ENCODE peak calls at places on chromosome 9, in ten cellular contexts. One of them, this sample, is unnamed.

GRCh38 chr9:131562032-131562959 is 17.0 kb downstream of the PRRT1B start:
- DNase-seq in lower lobe of right lung: no peak
- DNase-seq in cardiac muscle cell: peak
- DNase-seq in left ventricle myocardium inferior: no peak
- DNase-seq in GM13976: no peak
- DNase-seq in HCT116: no peak
- DNase-seq in HL-60: no peak
- DNase-seq in IMR-90: peak
- DNase-seq in foreskin keratinocyte: peak
- DNase-seq in GM10248: no peak
- DNase-seq in this sample: no peak

GRCh38 chr9:72951043-72951442 is 1.8 kb downstream of the ALDH1A1 start:
- DNase-seq in lower lobe of right lung: no peak
- DNase-seq in cardiac muscle cell: no peak
- DNase-seq in left ventricle myocardium inferior: no peak
- DNase-seq in GM13976: no peak
- DNase-seq in HCT116: no peak
- DNase-seq in HL-60: no peak
- DNase-seq in IMR-90: no peak
- DNase-seq in foreskin keratinocyte: no peak
- DNase-seq in GM10248: no peak
- DNase-seq in this sample: no peak

GRCh38 chr9:7154650-7155049 is 396.9 kb downstream of the KDM4C start:
- DNase-seq in lower lobe of right lung: no peak
- DNase-seq in cardiac muscle cell: no peak
- DNase-seq in left ventricle myocardium inferior: no peak
- DNase-seq in GM13976: no peak
- DNase-seq in HCT116: no peak
- DNase-seq in HL-60: no peak
- DNase-seq in IMR-90: no peak
- DNase-seq in foreskin keratinocyte: no peak
- DNase-seq in GM10248: no peak
- DNase-seq in this sample: no peak

GRCh38 chr9:8961186-8961666 is 1161.6 kb upstream of the DMAC1 start:
- DNase-seq in lower lobe of right lung: no peak
- DNase-seq in cardiac muscle cell: no peak
- DNase-seq in left ventricle myocardium inferior: peak
- DNase-seq in GM13976: no peak
- DNase-seq in HCT116: no peak
- DNase-seq in HL-60: no peak
- DNase-seq in IMR-90: no peak
- DNase-seq in foreskin keratinocyte: no peak
- DNase-seq in GM10248: no peak
- DNase-seq in this sample: no peak

GRCh38 chr9:7186175-7186574 is 428.4 kb downstream of the KDM4C start:
- DNase-seq in lower lobe of right lung: no peak
- DNase-seq in cardiac muscle cell: peak
- DNase-seq in left ventricle myocardium inferior: no peak
- DNase-seq in GM13976: no peak
- DNase-seq in HCT116: peak
- DNase-seq in HL-60: peak
- DNase-seq in IMR-90: peak
- DNase-seq in foreskin keratinocyte: no peak
- DNase-seq in GM10248: no peak
- DNase-seq in this sample: peak

GRCh38 chr9:132877818-132878694 is at the start of gene AK8:
- DNase-seq in lower lobe of right lung: peak
- DNase-seq in cardiac muscle cell: peak
- DNase-seq in left ventricle myocardium inferior: peak
- DNase-seq in GM13976: peak
- DNase-seq in HCT116: peak
- DNase-seq in HL-60: peak
- DNase-seq in IMR-90: peak
- DNase-seq in foreskin keratinocyte: no peak
- DNase-seq in GM10248: peak
- DNase-seq in this sample: peak

GRCh38 chr9:13552606-13553215 is 273.2 kb upstream of the MPDZ start:
- DNase-seq in lower lobe of right lung: no peak
- DNase-seq in cardiac muscle cell: no peak
- DNase-seq in left ventricle myocardium inferior: no peak
- DNase-seq in GM13976: no peak
- DNase-seq in HCT116: no peak
- DNase-seq in HL-60: no peak
- DNase-seq in IMR-90: no peak
- DNase-seq in foreskin keratinocyte: no peak
- DNase-seq in GM10248: no peak
- DNase-seq in this sample: no peak

GRCh38 chr9:35646583-35647265 is 4.0 kb downstream of the SIT1 start:
- DNase-seq in lower lobe of right lung: peak
- DNase-seq in cardiac muscle cell: peak
- DNase-seq in left ventricle myocardium inferior: peak
- DNase-seq in GM13976: peak
- DNase-seq in HCT116: peak
- DNase-seq in HL-60: peak
- DNase-seq in IMR-90: peak
- DNase-seq in foreskin keratinocyte: peak
- DNase-seq in GM10248: peak
- DNase-seq in this sample: peak

GRCh38 chr9:130606887-130607582 is 27.7 kb downstream of the FUBP3 start:
- DNase-seq in lower lobe of right lung: no peak
- DNase-seq in cardiac muscle cell: peak
- DNase-seq in left ventricle myocardium inferior: no peak
- DNase-seq in GM13976: no peak
- DNase-seq in HCT116: no peak
- DNase-seq in HL-60: no peak
- DNase-seq in IMR-90: peak
- DNase-seq in foreskin keratinocyte: peak
- DNase-seq in GM10248: no peak
- DNase-seq in this sample: no peak

GRCh38 chr9:33109097-33109496 is 32.6 kb upstream of the SMU1 start:
- DNase-seq in lower lobe of right lung: no peak
- DNase-seq in cardiac muscle cell: no peak
- DNase-seq in left ventricle myocardium inferior: no peak
- DNase-seq in GM13976: no peak
- DNase-seq in HCT116: no peak
- DNase-seq in HL-60: no peak
- DNase-seq in IMR-90: no peak
- DNase-seq in foreskin keratinocyte: no peak
- DNase-seq in GM10248: no peak
- DNase-seq in this sample: no peak

DNA sequence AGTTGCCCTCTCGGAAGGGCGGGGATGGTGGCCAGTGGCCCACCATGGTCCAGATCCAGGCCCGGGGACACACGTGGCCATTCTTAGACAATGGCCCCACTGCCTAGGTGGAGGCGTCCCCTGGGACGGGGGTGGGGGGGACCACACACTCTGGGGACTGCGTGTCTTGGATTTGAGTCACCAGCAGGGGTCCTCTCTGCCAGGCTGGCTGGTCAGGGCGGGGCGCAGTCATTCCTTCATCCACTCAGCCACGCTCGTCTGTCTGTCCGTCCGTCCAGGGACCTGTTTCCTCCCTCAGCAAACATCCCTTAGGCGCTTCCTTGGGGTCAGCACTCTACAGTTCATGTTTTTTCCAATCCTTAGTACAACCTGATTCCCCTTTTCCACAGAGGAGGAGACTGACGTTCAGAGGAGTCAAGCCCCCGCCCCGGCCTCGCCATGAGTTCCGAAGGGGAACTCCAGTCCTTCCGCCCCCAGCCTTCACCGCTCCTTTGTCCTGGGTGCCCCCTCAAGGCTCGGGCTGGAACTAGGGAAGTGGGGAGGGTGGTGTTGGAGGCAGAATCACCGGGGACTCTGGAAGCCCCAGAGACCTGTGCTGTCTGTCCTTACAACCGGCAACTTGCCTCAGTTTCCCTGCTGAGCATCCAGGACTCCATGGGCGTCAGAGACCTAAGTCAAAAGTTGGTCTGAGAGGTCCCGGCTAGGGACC is 276.6 kb upstream of the MVB12B start:
- DNase-seq in lower lobe of right lung: no peak
- DNase-seq in cardiac muscle cell: no peak
- DNase-seq in left ventricle myocardium inferior: no peak
- DNase-seq in GM13976: no peak
- DNase-seq in HCT116: no peak
- DNase-seq in HL-60: no peak
- DNase-seq in IMR-90: no peak
- DNase-seq in foreskin keratinocyte: no peak
- DNase-seq in GM10248: no peak
- DNase-seq in this sample: no peak
- TF ChIP-seq CTCF in lower lobe of right lung: no peak
- TF ChIP-seq CTCF in cardiac muscle cell: no peak
- TF ChIP-seq CTCF in left ventricle myocardium inferior: no peak
- TF ChIP-seq CTCF in GM13976: no peak
- TF ChIP-seq CTCF in HCT116: no peak
- TF ChIP-seq CTCF in HL-60: no peak
- TF ChIP-seq CTCF in IMR-90: no peak
- TF ChIP-seq CTCF in foreskin keratinocyte: no peak
- TF ChIP-seq CTCF in GM10248: no peak
- TF ChIP-seq CTCF in this sample: no peak

GRCh38 chr9:22529426-22530199 is 83.0 kb downstream of the DMRTA1 start:
- DNase-seq in lower lobe of right lung: no peak
- DNase-seq in cardiac muscle cell: no peak
- DNase-seq in left ventricle myocardium inferior: no peak
- DNase-seq in GM13976: no peak
- DNase-seq in HCT116: no peak
- DNase-seq in HL-60: no peak
- DNase-seq in IMR-90: no peak
- DNase-seq in foreskin keratinocyte: peak
- DNase-seq in GM10248: no peak
- DNase-seq in this sample: no peak

DNA sequence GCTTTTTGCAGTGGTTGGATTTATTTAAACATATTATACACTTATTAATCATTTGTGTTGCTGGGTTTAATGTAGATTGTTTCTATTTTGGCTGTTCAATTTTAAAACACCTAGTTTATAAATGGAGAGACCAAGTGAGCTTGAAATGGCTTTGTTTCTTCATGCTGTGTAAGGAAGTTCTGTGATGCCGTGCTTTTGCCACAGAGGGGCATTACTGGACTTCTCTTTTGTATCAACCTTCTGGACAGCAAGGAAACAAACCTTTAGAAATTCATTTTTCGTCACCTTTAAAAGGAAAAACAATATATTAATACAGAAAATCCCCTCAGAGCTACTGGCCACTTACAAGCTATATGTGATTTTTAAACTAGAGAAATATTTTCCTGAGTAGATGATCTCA is 81.9 kb downstream of the DMRTA1 start:
- DNase-seq in lower lobe of right lung: no peak
- DNase-seq in cardiac muscle cell: no peak
- DNase-seq in left ventricle myocardium inferior: no peak
- DNase-seq in GM13976: no peak
- DNase-seq in HCT116: peak
- DNase-seq in HL-60: no peak
- DNase-seq in IMR-90: peak
- DNase-seq in foreskin keratinocyte: no peak
- DNase-seq in GM10248: no peak
- DNase-seq in this sample: no peak
- TF ChIP-seq CTCF in lower lobe of right lung: peak
- TF ChIP-seq CTCF in cardiac muscle cell: no peak
- TF ChIP-seq CTCF in left ventricle myocardium inferior: peak
- TF ChIP-seq CTCF in GM13976: no peak
- TF ChIP-seq CTCF in HCT116: no peak
- TF ChIP-seq CTCF in HL-60: no peak
- TF ChIP-seq CTCF in IMR-90: peak
- TF ChIP-seq CTCF in foreskin keratinocyte: no peak
- TF ChIP-seq CTCF in GM10248: no peak
- TF ChIP-seq CTCF in this sample: no peak

DNA sequence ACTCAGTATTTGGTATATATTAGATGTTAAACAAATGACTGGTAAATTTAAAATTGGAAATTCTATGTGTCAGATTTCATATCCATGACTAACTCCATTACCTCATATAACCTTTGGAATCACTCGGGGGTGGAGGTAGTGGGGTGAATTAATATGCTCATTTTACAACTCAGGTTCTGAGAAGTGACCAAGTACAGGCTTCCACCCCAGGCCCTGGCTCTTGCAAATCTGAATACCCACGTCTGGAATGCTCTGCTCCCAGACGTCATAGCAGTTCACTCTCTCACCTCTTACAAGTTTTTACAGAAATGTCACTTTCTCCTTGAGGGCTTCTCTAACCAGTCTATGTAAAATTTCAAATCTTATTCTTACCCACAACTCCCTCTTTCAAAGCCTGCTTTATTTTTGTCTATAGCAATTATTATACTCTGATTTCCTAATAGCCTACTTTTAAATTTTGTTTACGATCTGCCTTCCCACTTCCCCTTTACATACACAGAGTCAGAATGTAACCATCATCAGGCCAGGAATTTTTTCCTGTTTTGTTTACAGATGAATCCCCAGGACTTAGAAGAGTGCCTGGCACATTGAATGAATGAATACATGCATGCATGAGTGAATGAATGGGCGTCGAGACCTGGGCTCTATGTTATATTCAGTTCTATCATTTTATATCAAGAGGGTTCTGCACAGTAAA is 134.1 kb upstream of the IFNE start:
- DNase-seq in lower lobe of right lung: no peak
- DNase-seq in cardiac muscle cell: peak
- DNase-seq in left ventricle myocardium inferior: no peak
- DNase-seq in GM13976: no peak
- DNase-seq in HCT116: peak
- DNase-seq in HL-60: no peak
- DNase-seq in IMR-90: peak
- DNase-seq in foreskin keratinocyte: peak
- DNase-seq in GM10248: no peak
- DNase-seq in this sample: peak
- TF ChIP-seq CTCF in lower lobe of right lung: no peak
- TF ChIP-seq CTCF in cardiac muscle cell: no peak
- TF ChIP-seq CTCF in left ventricle myocardium inferior: no peak
- TF ChIP-seq CTCF in GM13976: no peak
- TF ChIP-seq CTCF in HCT116: no peak
- TF ChIP-seq CTCF in HL-60: no peak
- TF ChIP-seq CTCF in IMR-90: no peak
- TF ChIP-seq CTCF in foreskin keratinocyte: no peak
- TF ChIP-seq CTCF in GM10248: no peak
- TF ChIP-seq CTCF in this sample: no peak

DNA sequence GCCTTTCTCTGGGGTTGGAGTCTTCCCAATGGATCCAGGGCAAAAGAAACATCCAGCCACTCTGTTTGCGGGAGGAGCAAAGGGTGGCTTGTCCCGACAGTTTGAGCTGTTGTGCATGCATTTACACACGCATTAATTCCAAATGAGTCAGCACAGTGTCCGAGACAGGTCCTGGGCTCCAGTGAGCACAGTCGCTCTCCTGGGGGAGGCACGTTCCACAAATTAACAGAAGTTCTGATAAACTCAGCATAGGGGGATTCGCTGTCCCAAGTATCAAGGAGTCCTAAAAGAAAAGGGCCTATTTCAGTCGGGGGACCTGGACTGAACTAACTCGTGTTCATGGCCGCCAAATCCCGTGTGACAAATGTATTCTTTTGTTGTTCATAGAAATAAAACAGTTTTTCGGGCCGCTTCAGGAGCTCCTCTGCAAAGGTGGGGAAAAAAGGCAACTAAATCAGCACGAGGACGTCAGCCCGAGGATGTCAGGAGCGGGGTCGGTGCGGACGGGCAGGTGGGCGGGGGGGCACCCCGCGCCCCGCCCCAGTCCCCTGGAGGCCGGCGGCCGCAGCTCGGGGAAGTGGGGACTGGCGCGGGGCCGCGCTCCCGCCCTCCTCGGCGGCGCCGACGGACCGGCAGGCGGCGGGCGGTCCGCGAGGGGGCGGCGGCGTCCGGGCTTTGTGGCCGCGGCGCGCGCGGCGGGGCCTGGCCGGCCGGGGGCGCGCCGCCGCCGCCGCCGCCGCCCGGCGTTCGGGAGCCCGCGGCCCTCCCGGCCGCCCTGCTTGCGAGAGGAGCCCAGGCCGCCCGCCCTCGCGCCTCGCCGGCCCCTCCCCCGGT is at the start of gene MSANTD3:
- DNase-seq in lower lobe of right lung: peak
- DNase-seq in cardiac muscle cell: peak
- DNase-seq in left ventricle myocardium inferior: peak
- DNase-seq in GM13976: peak
- DNase-seq in HCT116: peak
- DNase-seq in HL-60: peak
- DNase-seq in IMR-90: peak
- DNase-seq in foreskin keratinocyte: peak
- DNase-seq in GM10248: peak
- DNase-seq in this sample: peak
- TF ChIP-seq CTCF in lower lobe of right lung: no peak
- TF ChIP-seq CTCF in cardiac muscle cell: no peak
- TF ChIP-seq CTCF in left ventricle myocardium inferior: peak
- TF ChIP-seq CTCF in GM13976: peak
- TF ChIP-seq CTCF in HCT116: no peak
- TF ChIP-seq CTCF in HL-60: no peak
- TF ChIP-seq CTCF in IMR-90: peak
- TF ChIP-seq CTCF in foreskin keratinocyte: peak
- TF ChIP-seq CTCF in GM10248: peak
- TF ChIP-seq CTCF in this sample: no peak

This sample was measured in activated CD8-positive, alpha-beta T cell treated with anti-CD3 and anti-CD28 coated beads for 36 hours.